ENCODE peak calls at places on chromosomes 12 and 14, in nine cellular contexts. R is CD8-positive, alpha-beta T cell; E is suprapubic skin; Q is kidney epithelial cell; O is pancreas; Z is psoas muscle; I is fibroblast of villous mesenchyme; X is uterus; P is BJ. D is an unnamed sample.

GRCh38 chr12:68636268-68636667 is 25.6 kb downstream of the RAP1B start:
- DNase-seq in R (no peak), E (no peak), Q (no peak), O (no peak), Z (no peak), I (peak), X (no peak), P (peak), D (no peak)

GRCh38 chr12:95506707-95507523 is 33.0 kb downstream of the METAP2 start:
- DNase-seq in R (no peak), E (no peak), Q (no peak), O (no peak), Z (no peak), I (no peak), X (no peak), P (no peak), D (no peak)

GRCh38 chr14:87615822-87616679 is 376.9 kb downstream of the GALC start:
- DNase-seq in R (peak), E (no peak), Q (no peak), O (peak), Z (peak), I (peak), X (peak), P (no peak), D (peak)

GRCh38 chr14:87566986-87567385 is 426.0 kb downstream of the GALC start:
- DNase-seq in R (no peak), E (no peak), Q (peak), O (no peak), Z (no peak), I (peak), X (no peak), P (peak), D (no peak)

GRCh38 chr12:115466076-115466475 is 782.1 kb upstream of the TBX3 start:
- DNase-seq in R (no peak), E (no peak), Q (no peak), O (no peak), Z (no peak), I (no peak), X (no peak), P (peak), D (no peak)

GRCh38 chr14:93970589-93970966 is 5.8 kb downstream of the ASB2 start:
- DNase-seq in R (peak), E (no peak), Q (no peak), O (peak), Z (no peak), I (no peak), X (no peak), P (no peak), D (peak)

GRCh38 chr14:22099942-22100763 is 426.5 kb upstream of the OR4E1 start:
- DNase-seq in R (peak), E (peak), Q (peak), O (peak), Z (peak), I (peak), X (peak), P (no peak), D (peak)

GRCh38 chr12:28710882-28711281 is 438.2 kb upstream of the FAR2 start:
- DNase-seq in R (no peak), E (no peak), Q (peak), O (no peak), Z (no peak), I (peak), X (no peak), P (peak), D (no peak)

GRCh38 chr14:59098377-59098776 is 90.1 kb upstream of the DAAM1 start:
- DNase-seq in R (no peak), E (no peak), Q (peak), O (no peak), Z (no peak), I (peak), X (no peak), P (peak), D (no peak)

GRCh38 chr12:132238487-132239248 is 90.7 kb downstream of the GALNT9 start:
- DNase-seq in R (no peak), E (no peak), Q (no peak), O (no peak), Z (no peak), I (no peak), X (no peak), P (no peak), D (no peak)

GRCh38 chr12:68210875-68211274 is 14.7 kb downstream of the IL26 start:
- DNase-seq in R (no peak), E (no peak), Q (no peak), O (no peak), Z (no peak), I (no peak), X (no peak), P (no peak), D (no peak)

GRCh38 chr14:82905762-82906161 is 1372.1 kb upstream of the SEL1L start:
- DNase-seq in R (no peak), E (no peak), Q (no peak), O (no peak), Z (no peak), I (no peak), X (no peak), P (no peak), D (no peak)

GRCh38 chr12:109598428-109598854 is 24.8 kb downstream of the MVK start:
- DNase-seq in R (no peak), E (no peak), Q (no peak), O (no peak), Z (no peak), I (no peak), X (no peak), P (no peak), D (no peak)

GRCh38 chr12:93784339-93785086 is 107.3 kb downstream of the CRADD start:
- DNase-seq in R (no peak), E (no peak), Q (peak), O (peak), Z (peak), I (peak), X (peak), P (no peak), D (no peak)

GRCh38 chr12:101172316-101172715 is 37.7 kb downstream of the SLC5A8 start:
- DNase-seq in R (no peak), E (no peak), Q (no peak), O (no peak), Z (no peak), I (no peak), X (no peak), P (no peak), D (peak)

GRCh38 chr14:100387450-100387849 is 64.3 kb downstream of the SLC25A47 start:
- DNase-seq in R (no peak), E (no peak), Q (no peak), O (no peak), Z (no peak), I (no peak), X (no peak), P (no peak), D (no peak)

GRCh38 chr14:35331605-35332516 is 39.7 kb downstream of the PSMA6 start:
- DNase-seq in R (no peak), E (no peak), Q (peak), O (peak), Z (no peak), I (peak), X (no peak), P (no peak), D (peak)

GRCh38 chr14:68689426-68689825 is 103.4 kb downstream of the ZFP36L1 start:
- DNase-seq in R (no peak), E (no peak), Q (no peak), O (no peak), Z (no peak), I (no peak), X (peak), P (no peak), D (no peak)

DNA sequence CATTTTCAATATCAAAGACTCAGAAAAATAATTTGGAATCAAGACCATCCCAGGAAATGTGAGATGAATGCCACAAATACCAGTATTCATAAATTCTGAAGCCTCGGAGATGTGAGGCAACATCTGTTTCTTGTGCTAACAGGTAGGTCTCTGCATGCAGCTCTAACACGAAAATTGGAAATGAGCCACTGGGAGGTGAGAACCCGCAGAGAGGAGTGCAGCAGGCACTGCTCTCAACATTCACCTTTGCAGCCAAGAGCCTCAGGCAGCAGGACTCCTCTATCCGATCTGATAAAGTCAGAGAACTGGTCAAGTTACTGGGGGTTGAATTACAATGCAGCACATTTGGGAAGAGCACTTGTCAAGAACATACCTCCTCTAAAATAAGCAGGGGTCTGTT is 209.4 kb upstream of the KRR1 start:
- DNase-seq in R (no peak), E (no peak), Q (no peak), O (peak), Z (no peak), I (no peak), X (no peak), P (no peak), D (no peak)
- H3K4me3 ChIP-seq in R (no peak), E (no peak), Q (no peak), O (no peak), Z (no peak), I (no peak), X (no peak), P (no peak), D (no peak)

DNA sequence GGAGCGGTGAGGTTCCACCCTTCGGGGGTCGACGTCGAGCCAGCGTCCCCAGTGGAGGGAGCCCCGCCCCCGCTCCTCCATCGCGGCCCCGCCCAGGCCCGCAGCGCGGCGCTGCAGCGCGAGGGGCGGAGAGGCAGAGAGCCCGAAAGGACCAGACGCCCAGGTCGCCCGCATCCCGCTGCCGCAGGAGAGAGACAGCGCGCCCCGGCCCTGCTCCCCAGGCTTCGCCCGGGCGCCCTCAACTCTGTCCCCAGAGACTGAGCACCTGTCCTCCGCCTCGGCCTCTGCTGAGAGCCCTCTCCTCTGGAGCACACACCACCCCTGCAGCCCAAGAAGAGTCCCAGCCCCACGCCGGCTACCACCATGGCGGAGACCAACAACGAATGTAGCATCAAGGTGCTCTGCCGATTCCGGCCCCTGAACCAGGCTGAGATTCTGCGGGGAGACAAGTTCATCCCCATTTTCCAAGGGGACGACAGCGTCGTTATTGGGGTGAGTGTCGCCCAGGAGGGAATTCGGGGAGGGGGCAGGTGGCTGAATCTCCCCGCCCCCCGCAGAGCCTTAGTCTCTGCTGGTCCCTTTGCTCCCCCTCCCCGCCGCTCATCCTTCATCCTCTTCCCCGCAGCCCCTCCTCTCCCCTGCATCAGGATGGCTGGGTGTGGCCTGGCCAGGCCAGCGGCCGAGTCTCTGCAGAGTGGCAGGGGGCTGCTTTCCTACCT is at the start of gene KIF5A:
- DNase-seq in R (peak), E (no peak), Q (no peak), O (no peak), Z (no peak), I (no peak), X (no peak), P (no peak), D (peak)
- TF ChIP-seq CTCF in R (no peak), E (no peak), Q (peak), O (no peak), Z (no peak), I (no peak), X (peak), P (no peak), D (no peak)

GRCh38 chr12:105357162-105357691 is 26.7 kb downstream of the C12orf75 start:
- DNase-seq in R (no peak), E (no peak), Q (no peak), O (no peak), Z (no peak), I (peak), X (no peak), P (no peak), D (peak)
- H3K4me3 ChIP-seq in R (no peak), E (no peak), Q (no peak), O (no peak), Z (peak), I (no peak), X (no peak), P (no peak), D (peak)

GRCh38 chr12:24081092-24081529 is 131.6 kb upstream of the SOX5 start:
- DNase-seq in R (no peak), E (no peak), Q (no peak), O (no peak), Z (no peak), I (no peak), X (no peak), P (no peak), D (no peak)

GRCh38 chr12:24079083-24079482 is 129.6 kb upstream of the SOX5 start:
- DNase-seq in R (no peak), E (no peak), Q (no peak), O (no peak), Z (no peak), I (no peak), X (no peak), P (no peak), D (no peak)

GRCh38 chr12:24081581-24081980 is 132.1 kb upstream of the SOX5 start:
- DNase-seq in R (no peak), E (no peak), Q (no peak), O (no peak), Z (no peak), I (no peak), X (no peak), P (no peak), D (no peak)

GRCh38 chr12:24078318-24078765 is 128.9 kb upstream of the SOX5 start:
- DNase-seq in R (no peak), E (no peak), Q (no peak), O (no peak), Z (no peak), I (no peak), X (no peak), P (no peak), D (no peak)

DNA sequence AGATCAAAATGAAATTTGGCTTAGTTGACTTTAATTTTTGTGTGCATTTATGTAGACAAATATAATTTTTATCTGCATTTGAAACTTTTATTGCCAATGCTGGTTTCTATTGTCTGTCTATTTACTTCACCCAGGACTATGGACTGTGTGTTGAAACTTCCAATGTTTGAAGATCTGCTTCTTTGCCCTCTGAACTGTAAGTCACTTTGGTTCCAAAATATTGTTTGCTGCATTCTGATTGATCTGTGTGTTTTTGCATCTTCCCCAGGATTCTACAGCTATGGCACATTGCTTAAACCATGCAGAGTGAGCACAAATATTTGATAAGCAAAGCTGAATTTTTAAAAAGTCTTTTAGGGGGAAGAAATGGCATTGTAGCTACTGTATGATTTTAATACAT is 131.0 kb upstream of the SOX5 start:
- DNase-seq in R (no peak), E (no peak), Q (no peak), O (no peak), Z (no peak), I (no peak), X (no peak), P (no peak), D (no peak)
- TF ChIP-seq CTCF in R (no peak), E (no peak), Q (no peak), O (no peak), Z (no peak), I (no peak), X (no peak), P (no peak), D (no peak)

GRCh38 chr12:9702239-9702638 is 30.7 kb downstream of the CLECL1 start:
- DNase-seq in R (peak), E (no peak), Q (no peak), O (no peak), Z (no peak), I (no peak), X (no peak), P (no peak), D (no peak)
- H3K4me3 ChIP-seq in R (peak), E (no peak), Q (no peak), O (no peak), Z (no peak), I (no peak), X (no peak), P (no peak), D (no peak)

DNA sequence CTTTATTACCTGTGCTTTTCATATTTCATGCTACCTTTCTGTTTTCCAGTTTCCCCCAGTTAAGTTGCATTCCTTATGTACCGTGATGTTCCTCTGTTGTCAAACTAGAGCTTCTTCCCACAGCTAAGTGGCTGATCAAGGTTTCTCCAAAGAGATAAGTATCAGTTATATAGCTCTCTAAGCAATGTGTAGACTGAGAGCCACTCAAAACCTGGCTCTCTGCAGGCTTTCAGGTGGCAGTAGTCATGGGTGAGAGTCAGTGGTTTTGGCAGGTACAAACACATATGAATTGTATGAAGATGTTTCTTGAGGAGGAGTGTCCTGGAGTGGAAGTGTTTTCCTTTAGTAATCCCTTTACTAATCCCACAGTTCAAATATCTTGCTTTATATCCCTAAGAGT is 28.4 kb downstream of the TXNRD1 start:
- DNase-seq in R (no peak), E (no peak), Q (no peak), O (no peak), Z (no peak), I (no peak), X (no peak), P (no peak), D (no peak)
- TF ChIP-seq CTCF in R (no peak), E (no peak), Q (no peak), O (no peak), Z (no peak), I (no peak), X (no peak), P (no peak), D (no peak)

GRCh38 chr12:554001-554285 is 94.2 kb downstream of the B4GALNT3 start:
- DNase-seq in R (no peak), E (no peak), Q (no peak), O (no peak), Z (no peak), I (no peak), X (no peak), P (no peak), D (no peak)

GRCh38 chr12:549476-550082 is 89.8 kb downstream of the B4GALNT3 start:
- DNase-seq in R (no peak), E (no peak), Q (no peak), O (no peak), Z (no peak), I (no peak), X (no peak), P (no peak), D (no peak)

GRCh38 chr12:553216-554000 is 93.7 kb downstream of the B4GALNT3 start:
- DNase-seq in R (peak), E (no peak), Q (no peak), O (no peak), Z (no peak), I (no peak), X (no peak), P (no peak), D (peak)

GRCh38 chr12:550473-551260 is 90.9 kb downstream of the B4GALNT3 start:
- DNase-seq in R (no peak), E (no peak), Q (no peak), O (no peak), Z (no peak), I (no peak), X (no peak), P (no peak), D (no peak)

GRCh38 chr12:552466-552865 is 92.7 kb downstream of the B4GALNT3 start:
- DNase-seq in R (no peak), E (no peak), Q (no peak), O (no peak), Z (no peak), I (no peak), X (no peak), P (no peak), D (no peak)
- H3K4me3 ChIP-seq in R (no peak), E (no peak), Q (no peak), O (no peak), Z (no peak), I (no peak), X (no peak), P (no peak), D (no peak)

DNA sequence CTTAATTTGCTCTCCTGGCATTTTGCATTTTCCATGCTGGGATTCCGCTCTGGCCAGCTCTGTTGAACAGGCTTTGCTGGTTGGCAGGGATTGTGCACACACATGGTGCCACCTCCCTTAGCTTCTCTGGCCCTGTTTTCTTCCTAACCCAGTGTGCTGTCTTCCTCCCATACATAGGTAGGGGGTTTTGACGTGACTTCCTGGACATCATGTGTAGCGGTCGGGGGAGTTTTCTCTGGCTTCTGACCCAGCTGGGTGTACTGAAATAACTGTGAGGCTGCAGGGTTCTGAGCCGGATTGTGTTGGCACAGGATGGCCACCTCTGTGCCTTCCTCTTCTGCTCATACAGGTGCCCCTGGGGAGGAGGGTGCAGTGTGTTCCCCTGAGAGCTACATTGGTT is 25.7 kb downstream of the C14orf132 start:
- DNase-seq in R (no peak), E (no peak), Q (no peak), O (no peak), Z (no peak), I (no peak), X (no peak), P (no peak), D (peak)
- TF ChIP-seq CTCF in R (no peak), E (no peak), Q (no peak), O (no peak), Z (no peak), I (no peak), X (no peak), P (no peak), D (no peak)

GRCh38 chr14:104174051-104174450 is 35.7 kb downstream of the KIF26A start:
- DNase-seq in R (no peak), E (no peak), Q (no peak), O (no peak), Z (no peak), I (no peak), X (no peak), P (no peak), D (no peak)
- H3K4me3 ChIP-seq in R (no peak), E (no peak), Q (no peak), O (no peak), Z (no peak), I (no peak), X (no peak), P (no peak), D (no peak)

DNA sequence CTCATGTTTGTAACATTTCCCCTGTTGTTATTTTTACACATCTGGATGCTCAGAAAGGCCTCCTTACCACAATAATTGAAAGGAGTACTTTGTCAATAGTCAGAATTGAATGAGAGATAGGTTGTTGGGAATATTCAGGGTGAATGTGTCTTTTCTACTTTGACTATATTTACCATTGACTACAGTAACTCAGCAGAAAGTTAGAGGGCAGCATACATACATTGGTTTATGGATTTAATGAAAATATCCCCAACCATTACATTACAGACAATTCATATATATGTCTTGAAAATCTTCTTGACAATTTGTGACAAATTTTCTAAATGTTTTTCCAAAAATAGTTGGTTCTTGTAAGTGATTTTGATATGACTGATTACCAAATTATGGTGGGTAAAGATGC is 97.7 kb downstream of the NTS start:
- DNase-seq in R (no peak), E (no peak), Q (no peak), O (no peak), Z (no peak), I (no peak), X (no peak), P (no peak), D (no peak)
- TF ChIP-seq CTCF in R (no peak), E (no peak), Q (no peak), O (no peak), Z (no peak), I (no peak), X (no peak), P (no peak), D (no peak)

D was measured in GM12865.